ENCODE peak calls at places on chromosomes 1 and 21, in five cellular contexts. F, H, D, A and Y are unnamed samples.

GRCh38 chr1:176531896-176532892 is 69.2 kb downstream of the PAPPA2 start:
- DNase-seq in F (no peak), H (no peak), D (no peak), A (no peak), Y (no peak)

GRCh38 chr1:110339427-110340206 is 440 bp downstream of the RBM15 start:
- DNase-seq in F (no peak), H (peak; percentile 23), D (peak; percentile 53), A (peak; percentile 67), Y (no peak)

GRCh38 chr1:203629509-203630082 is 3.0 kb downstream of the ATP2B4 start:
- DNase-seq in F (peak; percentile 85), H (no peak), D (peak; percentile 58), A (peak; percentile 74), Y (no peak)

GRCh38 chr1:93908394-93909145 is 660 bp downstream of the GCLM start:
- DNase-seq in F (peak; percentile 68), H (peak; percentile 46), D (peak; percentile 58), A (peak; percentile 63), Y (no peak)

GRCh38 chr1:206713070-206713469 is 28.4 kb downstream of the MAPKAPK2 start:
- DNase-seq in F (no peak), H (no peak), D (no peak), A (no peak), Y (no peak)

GRCh38 chr1:149936992-149937705 is 470 bp upstream of the MTMR11 start:
- DNase-seq in F (no peak), H (peak; percentile 96), D (no peak), A (peak; percentile 85), Y (peak; percentile 36)

GRCh38 chr1:29460211-29460610 is 223.9 kb downstream of the PTPRU start:
- DNase-seq in F (peak; percentile 42), H (no peak), D (no peak), A (no peak), Y (no peak)

GRCh38 chr1:215631489-215631888 is 64.4 kb downstream of the KCTD3 start:
- DNase-seq in F (no peak), H (peak; percentile 80), D (no peak), A (no peak), Y (peak; percentile 10)

GRCh38 chr1:41607810-41608209 is 123.3 kb upstream of the EDN2 start:
- DNase-seq in F (no peak), H (no peak), D (no peak), A (no peak), Y (no peak)

GRCh38 chr21:14119038-14119437 is 91.7 kb downstream of the LIPI start:
- DNase-seq in F (no peak), H (no peak), D (no peak), A (no peak), Y (no peak)

GRCh38 chr1:85245891-85246290 is 13.6 kb downstream of the C1orf52 start:
- DNase-seq in F (no peak), H (no peak), D (no peak), A (no peak), Y (no peak)

GRCh38 chr21:41501919-41502318 is 6.0 kb downstream of the TMPRSS2 start:
- DNase-seq in F (no peak), H (peak; percentile 80), D (no peak), A (no peak), Y (no peak)

GRCh38 chr1:5119496-5120234 is 465.3 kb downstream of the AJAP1 start:
- DNase-seq in F (no peak), H (peak; percentile 8), D (no peak), A (no peak), Y (no peak)

GRCh38 chr1:46302091-46303037 is 1.1 kb downstream of the LRRC41 start:
- DNase-seq in F (peak; percentile 79), H (peak; percentile 24), D (peak; percentile 51), A (peak; percentile 53), Y (no peak)

GRCh38 chr21:28374881-28375280 is 617.8 kb downstream of the LTN1 start:
- DNase-seq in F (no peak), H (no peak), D (no peak), A (no peak), Y (no peak)

GRCh38 chr1:94060720-94061119 is 60.2 kb downstream of the ABCA4 start:
- DNase-seq in F (no peak), H (no peak), D (no peak), A (no peak), Y (no peak)

GRCh38 chr1:150551784-150552691 is 2.8 kb downstream of the ADAMTSL4 start:
- DNase-seq in F (peak; percentile 96), H (peak; percentile 82), D (no peak), A (peak; percentile 70), Y (no peak)

GRCh38 chr1:93666613-93667384 is 14.8 kb downstream of the BCAR3 start:
- DNase-seq in F (no peak), H (peak; percentile 75), D (no peak), A (no peak), Y (no peak)

GRCh38 chr1:79716481-79716880 is 710.0 kb upstream of the ADGRL4 start:
- DNase-seq in F (no peak), H (peak; percentile 69), D (no peak), A (no peak), Y (peak; percentile 39)

GRCh38 chr1:44436401-44437394 is 31.6 kb downstream of the RNF220 start:
- DNase-seq in F (no peak), H (no peak), D (no peak), A (no peak), Y (no peak)

GRCh38 chr1:116252785-116253184 is 120.3 kb upstream of the ATP1A1 start:
- DNase-seq in F (no peak), H (no peak), D (no peak), A (no peak), Y (no peak)

GRCh38 chr1:218266356-218266755 is 18.7 kb upstream of the RRP15 start:
- DNase-seq in F (no peak), H (peak; percentile 53), D (no peak), A (no peak), Y (no peak)

GRCh38 chr1:217857061-217857460 is 225.9 kb downstream of the SPATA17 start:
- DNase-seq in F (no peak), H (no peak), D (no peak), A (no peak), Y (no peak)

GRCh38 chr1:186295980-186296379 is 79.1 kb downstream of the TPR start:
- DNase-seq in F (no peak), H (peak; percentile 17), D (no peak), A (no peak), Y (no peak)

DNA sequence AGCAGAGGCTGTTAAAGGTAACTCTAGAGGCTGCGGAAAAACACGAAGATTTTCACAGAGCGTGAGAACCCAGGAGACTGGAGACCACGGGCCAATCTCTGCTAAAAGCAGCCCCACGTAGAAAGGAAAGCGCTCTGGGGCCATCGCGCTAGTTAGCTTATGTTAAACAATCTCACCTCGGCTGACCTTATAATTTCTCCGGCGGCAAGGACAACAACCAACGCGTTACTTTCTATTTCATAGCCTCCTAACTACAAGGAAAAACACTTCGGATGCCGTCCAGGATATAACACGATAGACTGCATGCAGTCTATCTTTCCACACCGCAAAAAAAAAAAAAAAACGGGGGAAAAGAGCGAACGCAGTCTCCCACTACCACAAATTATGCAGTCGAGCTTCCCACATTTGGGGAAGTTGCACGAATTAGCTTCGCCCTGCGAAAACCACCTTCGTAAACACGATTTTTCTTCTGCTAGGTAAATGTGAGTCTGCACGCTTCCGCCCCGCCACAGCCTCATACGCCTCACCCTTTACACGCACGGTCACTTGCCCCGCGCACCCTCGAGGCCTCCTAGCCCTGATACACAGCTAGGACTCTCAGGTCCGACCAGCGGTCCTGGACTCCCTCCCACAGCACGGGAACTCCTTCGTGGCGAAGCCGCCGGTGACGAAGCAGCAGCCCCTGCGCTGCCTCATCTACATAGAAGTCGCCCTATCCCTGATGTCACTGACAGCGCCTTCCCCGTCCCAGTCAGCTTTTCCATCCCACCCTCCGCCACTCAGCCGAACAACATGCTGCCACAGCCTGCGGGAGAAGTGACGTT is 87.8 kb downstream of the PRKAB2 start:
- DNase-seq in F (peak; percentile 82), H (no peak), D (peak; percentile 29), A (peak; percentile 72), Y (peak; percentile 74)
- TF ChIP-seq CTCF in F (no peak), H (no peak), D (no peak), A (no peak), Y (no peak)

GRCh38 chr1:90836345-90836679 is 119.2 kb upstream of the BARHL2 start:
- DNase-seq in F (no peak), H (no peak), D (no peak), A (no peak), Y (no peak)

GRCh38 chr1:90835172-90835660 is 118.1 kb upstream of the BARHL2 start:
- DNase-seq in F (no peak), H (no peak), D (no peak), A (no peak), Y (no peak)

GRCh38 chr1:90834354-90835171 is 117.5 kb upstream of the BARHL2 start:
- DNase-seq in F (no peak), H (no peak), D (no peak), A (no peak), Y (no peak)

GRCh38 chr1:90837420-90837819 is 120.3 kb upstream of the BARHL2 start:
- DNase-seq in F (no peak), H (no peak), D (no peak), A (no peak), Y (no peak)

DNA sequence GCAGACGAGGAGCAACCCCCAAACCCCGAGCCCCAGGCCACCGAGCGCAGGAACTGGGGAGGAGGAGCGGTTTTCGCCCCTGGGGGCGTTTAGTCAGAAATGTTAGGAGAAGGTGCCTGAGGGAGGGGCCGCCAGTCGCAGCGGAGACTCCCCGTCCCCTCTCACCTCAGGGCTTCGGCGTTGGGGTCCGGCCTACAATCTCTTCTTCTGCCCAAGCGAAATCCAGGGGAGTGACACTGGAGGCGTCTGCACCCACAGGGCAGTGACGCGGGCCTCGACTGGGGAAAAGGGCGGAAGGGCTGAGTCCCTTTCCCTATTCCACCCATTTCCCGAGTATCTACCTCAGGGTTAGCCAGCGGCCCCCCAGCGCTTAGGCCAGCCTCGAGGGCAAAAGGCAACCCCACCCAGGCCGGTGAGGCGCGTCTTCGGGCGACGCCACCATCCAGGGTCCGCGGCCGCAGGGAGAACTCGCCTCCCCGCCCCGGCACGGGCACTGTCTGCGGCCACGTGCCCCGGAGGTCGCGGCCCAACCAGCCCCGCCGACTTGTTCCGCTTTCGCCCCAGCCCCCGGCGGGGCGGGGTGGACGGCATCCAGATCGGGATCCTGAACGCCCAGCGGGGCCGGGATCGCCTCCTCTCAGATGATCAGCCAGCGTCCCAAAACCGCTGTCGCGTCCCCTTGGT is 118.7 kb upstream of the BARHL2 start:
- DNase-seq in F (no peak), H (no peak), D (no peak), A (no peak), Y (no peak)
- H3K4me3 ChIP-seq in F (peak overlapping the region; percentile 29), H (no peak overlapping the region), D (peak overlapping the region; percentile 23), A (peak overlapping the region; percentile 11), Y (no peak overlapping the region)

GRCh38 chr1:163187849-163188248 is 14.9 kb downstream of the RGS5 start:
- DNase-seq in F (no peak), H (no peak), D (no peak), A (no peak), Y (no peak)
- TF ChIP-seq CTCF in F (no peak), H (no peak), D (no peak), A (no peak), Y (no peak)

DNA sequence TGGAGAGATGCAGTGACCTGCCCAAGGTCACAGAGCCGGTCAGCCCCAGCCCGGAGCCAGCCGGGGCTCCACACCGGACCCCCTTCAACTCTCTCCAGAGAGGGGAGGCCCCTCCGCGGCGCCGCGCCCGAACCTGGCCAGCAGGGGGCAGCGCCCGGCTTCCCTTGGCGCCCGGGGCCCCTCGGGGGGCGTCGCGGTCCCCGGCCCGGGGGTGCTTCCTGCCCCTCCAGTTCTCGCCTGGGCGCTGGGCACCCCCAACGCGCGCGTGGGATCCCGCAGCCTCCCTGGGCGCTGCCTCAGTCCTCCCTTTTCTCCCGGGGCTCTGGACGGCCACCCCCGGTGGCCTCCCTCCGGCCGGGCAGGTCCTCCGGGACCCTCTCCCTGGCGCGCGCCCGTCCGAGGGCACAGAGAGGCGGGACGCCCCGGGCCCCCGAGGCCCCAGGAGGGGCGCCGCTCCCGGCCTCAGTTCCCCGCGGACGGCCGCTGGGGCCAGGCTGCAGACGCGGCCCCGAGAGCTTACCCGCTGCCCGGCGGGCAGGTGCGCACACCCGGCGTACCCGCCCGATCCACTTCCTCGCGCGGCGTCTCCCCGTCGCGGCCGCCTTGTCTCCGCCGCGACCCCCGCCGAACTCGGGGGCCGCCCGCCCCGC is 406 bp downstream of the HTR1D start:
- DNase-seq in F (no peak), H (no peak), D (no peak), A (peak; percentile 34), Y (no peak)
- H3K4me3 ChIP-seq in F (peak overlapping the region; percentile 12), H (peak overlapping the region; percentile 75), D (peak overlapping the region; percentile 58), A (peak overlapping the region; percentile 51), Y (peak overlapping the region; percentile 33)